ENCODE peak calls at places on chromosomes 5 and 9, in seven cellular contexts. F is MM.1S, N is GM23338, J is A549, E is thoracic aorta, H is epithelial cell of proximal tubule, Y is dorsolateral prefrontal cortex. V is an unnamed sample.

GRCh38 chr5:77843570-77844407 is 67.7 kb upstream of the TBCA start:
- DNase-seq in F (no peak), N (peak), J (no peak), E (no peak), H (no peak), Y (no peak), V (no peak)

GRCh38 chr9:137902646-137903045 is 25.1 kb downstream of the CACNA1B start:
- DNase-seq in F (no peak), N (no peak), J (no peak), E (no peak), H (no peak), Y (no peak), V (no peak)

GRCh38 chr5:3740546-3741371 is 145.1 kb downstream of the IRX1 start:
- DNase-seq in F (no peak), N (no peak), J (no peak), E (no peak), H (peak), Y (no peak), V (no peak)

GRCh38 chr5:30436718-30437117 is 756.8 kb upstream of the CDH6 start:
- DNase-seq in F (no peak), N (no peak), J (no peak), E (no peak), H (no peak), Y (no peak), V (no peak)

GRCh38 chr5:75640826-75641225 is 29.6 kb downstream of the ANKDD1B start:
- DNase-seq in F (no peak), N (no peak), J (no peak), E (no peak), H (no peak), Y (no peak), V (no peak)

GRCh38 chr9:127903557-127904475 is 4.4 kb upstream of the ST6GALNAC6 start:
- DNase-seq in F (no peak), N (peak), J (no peak), E (no peak), H (no peak), Y (no peak), V (peak)

GRCh38 chr5:177390363-177391300 is 6.4 kb downstream of the SLC34A1 start:
- DNase-seq in F (peak), N (peak), J (peak), E (no peak), H (no peak), Y (peak), V (peak)

GRCh38 chr9:121121582-121122087 is 46.9 kb downstream of the CNTRL start:
- DNase-seq in F (peak), N (peak), J (peak), E (peak), H (peak), Y (peak), V (peak)

GRCh38 chr5:59724482-59725392 is 168.8 kb downstream of the PDE4D start:
- DNase-seq in F (peak), N (peak), J (peak), E (no peak), H (no peak), Y (no peak), V (peak)

GRCh38 chr9:9556865-9557803 is 1055.7 kb downstream of the PTPRD start:
- DNase-seq in F (peak), N (peak), J (no peak), E (no peak), H (no peak), Y (no peak), V (no peak)

GRCh38 chr9:88651682-88652633 is 117.0 kb downstream of the NXNL2 start:
- DNase-seq in F (no peak), N (no peak), J (peak), E (peak), H (peak), Y (peak), V (no peak)

GRCh38 chr9:135343733-135344522 is 135.7 kb upstream of the PPP1R26 start:
- DNase-seq in F (peak), N (peak), J (peak), E (no peak), H (no peak), Y (peak), V (peak)

GRCh38 chr9:128175102-128175563 is 15.1 kb downstream of the BBLN start:
- DNase-seq in F (no peak), N (no peak), J (no peak), E (no peak), H (no peak), Y (no peak), V (no peak)

GRCh38 chr5:38433160-38433861 is 123.1 kb downstream of the LIFR start:
- DNase-seq in F (peak), N (no peak), J (no peak), E (no peak), H (no peak), Y (no peak), V (no peak)

GRCh38 chr5:124871299-124871698 is 124.9 kb upstream of the ZNF608 start:
- DNase-seq in F (no peak), N (no peak), J (no peak), E (no peak), H (no peak), Y (no peak), V (no peak)

GRCh38 chr5:8376478-8376877 is 507.5 kb downstream of the MTRR start:
- DNase-seq in F (no peak), N (no peak), J (no peak), E (no peak), H (no peak), Y (no peak), V (no peak)

GRCh38 chr5:115423541-115423940 is 121.0 kb downstream of the FEM1C start:
- DNase-seq in F (no peak), N (no peak), J (no peak), E (no peak), H (no peak), Y (no peak), V (no peak)

GRCh38 chr9:2116073-2116472 is 100.9 kb downstream of the SMARCA2 start:
- DNase-seq in F (no peak), N (peak), J (peak), E (no peak), H (no peak), Y (no peak), V (peak)

GRCh38 chr5:88957000-88957399 is 74.0 kb upstream of the MEF2C start:
- DNase-seq in F (no peak), N (no peak), J (no peak), E (no peak), H (no peak), Y (no peak), V (no peak)

GRCh38 chr5:142484821-142485387 is 160.1 kb upstream of the SPRY4 start:
- DNase-seq in F (no peak), N (no peak), J (no peak), E (no peak), H (no peak), Y (no peak), V (no peak)

GRCh38 chr5:176816043-176816745 is 5.8 kb downstream of the UNC5A start:
- DNase-seq in F (no peak), N (no peak), J (no peak), E (no peak), H (no peak), Y (no peak), V (no peak)

GRCh38 chr5:163402007-163402406 is 35.4 kb upstream of the CCNG1 start:
- DNase-seq in F (no peak), N (no peak), J (no peak), E (no peak), H (no peak), Y (no peak), V (no peak)

GRCh38 chr9:36138496-36138895 is 2.0 kb downstream of the GLIPR2 start:
- DNase-seq in F (no peak), N (no peak), J (no peak), E (no peak), H (no peak), Y (no peak), V (no peak)

GRCh38 chr9:129323376-129323998 is 145.4 kb upstream of the IER5L start:
- DNase-seq in F (no peak), N (no peak), J (no peak), E (no peak), H (no peak), Y (no peak), V (no peak)

GRCh38 chr5:78162253-78162862 is 132.1 kb downstream of the AP3B1 start:
- DNase-seq in F (peak), N (peak), J (peak), E (no peak), H (no peak), Y (no peak), V (peak)

GRCh38 chr9:121645003-121645402 is 6.4 kb upstream of the DAB2IP start:
- DNase-seq in F (no peak), N (no peak), J (no peak), E (no peak), H (no peak), Y (peak), V (no peak)

GRCh38 chr5:142817031-142817430 is 46.9 kb downstream of the ARHGAP26 start:
- DNase-seq in F (no peak), N (no peak), J (no peak), E (no peak), H (no peak), Y (no peak), V (no peak)

GRCh38 chr5:97388794-97389193 is 205.7 kb upstream of the RIOK2 start:
- DNase-seq in F (no peak), N (no peak), J (no peak), E (no peak), H (no peak), Y (no peak), V (no peak)

GRCh38 chr9:81686614-81687520 is 2.5 kb downstream of the TLE1 start:
- DNase-seq in F (peak), N (peak), J (peak), E (peak), H (no peak), Y (peak), V (peak)

GRCh38 chr5:172901012-172901780 is 58.0 kb upstream of the RPL26L1 start:
- DNase-seq in F (no peak), N (no peak), J (no peak), E (peak), H (peak), Y (no peak), V (no peak)

GRCh38 chr5:128579111-128579510 is 41.1 kb upstream of the FBN2 start:
- DNase-seq in F (no peak), N (no peak), J (peak), E (no peak), H (no peak), Y (no peak), V (no peak)

GRCh38 chr5:53246042-53246836 is 136.7 kb upstream of the MOCS2 start:
- DNase-seq in F (peak), N (no peak), J (no peak), E (no peak), H (no peak), Y (no peak), V (no peak)

GRCh38 chr5:173624276-173624675 is 7.8 kb upstream of the BOD1 start:
- DNase-seq in F (no peak), N (no peak), J (no peak), E (no peak), H (no peak), Y (no peak), V (no peak)

GRCh38 chr9:82810902-82811301 is 252.0 kb downstream of the RASEF start:
- DNase-seq in F (no peak), N (peak), J (no peak), E (no peak), H (peak), Y (no peak), V (no peak)

GRCh38 chr5:133990396-133990795 is 14.4 kb downstream of the VDAC1 start:
- DNase-seq in F (no peak), N (no peak), J (no peak), E (no peak), H (no peak), Y (no peak), V (no peak)

GRCh38 chr5:158851488-158851887 is 248.2 kb downstream of the EBF1 start:
- DNase-seq in F (no peak), N (no peak), J (no peak), E (no peak), H (no peak), Y (no peak), V (no peak)

GRCh38 chr5:169980418-169981053 is at the start of gene INSYN2B:
- DNase-seq in F (peak), N (peak), J (peak), E (no peak), H (peak), Y (peak), V (peak)

GRCh38 chr5:169974121-169974770 is 6.0 kb downstream of the INSYN2B start:
- DNase-seq in F (no peak), N (no peak), J (no peak), E (no peak), H (no peak), Y (no peak), V (no peak)

GRCh38 chr5:169978744-169979143 is 1.6 kb downstream of the INSYN2B start:
- DNase-seq in F (no peak), N (no peak), J (no peak), E (no peak), H (peak), Y (no peak), V (no peak)

GRCh38 chr5:169979871-169980270 is 424 bp downstream of the INSYN2B start:
- DNase-seq in F (no peak), N (peak), J (no peak), E (no peak), H (no peak), Y (no peak), V (no peak)
- H3K4me3 ChIP-seq in F (no peak), N (peak), J (peak), E (no peak), H (peak), Y (peak), V (no peak)

GRCh38 chr5:17882760-17883488 is 248.7 kb downstream of the TAF11L14 start:
- DNase-seq in F (no peak), N (peak), J (no peak), E (no peak), H (no peak), Y (no peak), V (no peak)
- TF ChIP-seq CTCF in F (no peak), N (peak), J (no peak), E (no peak), H (no peak), Y (no peak), V (no peak)

DNA sequence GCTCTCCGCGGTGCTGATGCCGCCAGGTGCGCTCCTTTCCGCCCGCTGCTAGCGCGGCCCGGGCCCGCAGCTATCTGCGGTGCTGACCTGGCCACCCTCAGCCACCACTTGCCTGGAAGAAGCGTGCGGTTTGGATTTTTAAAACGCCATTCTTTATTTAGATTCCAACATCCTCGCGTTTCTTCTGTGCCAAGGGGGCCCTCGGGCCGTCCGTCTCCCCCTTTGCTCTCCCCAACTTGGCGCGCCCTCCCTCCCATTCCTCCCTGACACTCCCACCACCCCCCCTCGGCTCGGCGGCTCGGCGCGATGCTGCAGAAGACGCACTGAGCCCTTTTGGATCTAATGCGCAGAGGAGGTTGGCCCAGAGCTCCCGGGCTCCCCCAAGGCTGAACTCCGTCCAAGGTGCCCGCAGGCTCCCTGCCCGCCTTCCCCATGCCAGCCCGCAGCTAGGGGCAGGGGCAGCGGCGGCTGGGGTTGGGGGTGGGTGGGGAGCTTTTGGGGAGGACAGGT is at the start of gene BARHL1:
- DNase-seq in F (no peak), N (no peak), J (no peak), E (no peak), H (no peak), Y (no peak), V (no peak)
- H3K4me3 ChIP-seq in F (peak), N (peak), J (peak), E (peak), H (no peak), Y (peak), V (no peak)

GRCh38 chr5:136058031-136058971 is 29.5 kb downstream of the TGFBI start:
- DNase-seq in F (no peak), N (peak), J (peak), E (peak), H (no peak), Y (no peak), V (no peak)

GRCh38 chr5:136061630-136062381 is 33.0 kb downstream of the TGFBI start:
- DNase-seq in F (no peak), N (no peak), J (no peak), E (no peak), H (no peak), Y (no peak), V (no peak)

GRCh38 chr5:136062563-136063274 is 33.9 kb downstream of the TGFBI start:
- DNase-seq in F (peak), N (peak), J (no peak), E (no peak), H (no peak), Y (no peak), V (peak)

GRCh38 chr5:136058972-136059354 is 30.2 kb downstream of the TGFBI start:
- DNase-seq in F (no peak), N (no peak), J (no peak), E (no peak), H (no peak), Y (no peak), V (no peak)

GRCh38 chr5:136060963-136061362 is 32.2 kb downstream of the TGFBI start:
- DNase-seq in F (no peak), N (no peak), J (no peak), E (no peak), H (no peak), Y (no peak), V (no peak)
- TF ChIP-seq CTCF in F (no peak), N (no peak), J (no peak), E (no peak), H (no peak), Y (no peak), V (no peak)

GRCh38 chr5:148401604-148402003 is 17.8 kb downstream of the FBXO38 start:
- DNase-seq in F (no peak), N (no peak), J (no peak), E (no peak), H (no peak), Y (no peak), V (no peak)

GRCh38 chr5:148398698-148399121 is 15.0 kb downstream of the FBXO38 start:
- DNase-seq in F (no peak), N (peak), J (no peak), E (no peak), H (no peak), Y (no peak), V (no peak)

GRCh38 chr5:148395031-148395430 is 11.3 kb downstream of the FBXO38 start:
- DNase-seq in F (no peak), N (no peak), J (no peak), E (no peak), H (no peak), Y (no peak), V (no peak)

GRCh38 chr5:148394587-148395019 is 10.8 kb downstream of the FBXO38 start:
- DNase-seq in F (no peak), N (no peak), J (no peak), E (no peak), H (no peak), Y (no peak), V (no peak)

GRCh38 chr5:148397968-148398595 is 14.3 kb downstream of the FBXO38 start:
- DNase-seq in F (no peak), N (peak), J (no peak), E (no peak), H (no peak), Y (no peak), V (no peak)
- H3K4me3 ChIP-seq in F (no peak), N (no peak), J (no peak), E (no peak), H (no peak), Y (no peak), V (no peak)

GRCh38 chr9:15707000-15707399 is 154.2 kb downstream of the CCDC171 start:
- DNase-seq in F (no peak), N (no peak), J (no peak), E (no peak), H (no peak), Y (no peak), V (no peak)
- TF ChIP-seq CTCF in F (no peak), N (no peak), J (no peak), E (no peak), H (no peak), Y (no peak), V (no peak)

DNA sequence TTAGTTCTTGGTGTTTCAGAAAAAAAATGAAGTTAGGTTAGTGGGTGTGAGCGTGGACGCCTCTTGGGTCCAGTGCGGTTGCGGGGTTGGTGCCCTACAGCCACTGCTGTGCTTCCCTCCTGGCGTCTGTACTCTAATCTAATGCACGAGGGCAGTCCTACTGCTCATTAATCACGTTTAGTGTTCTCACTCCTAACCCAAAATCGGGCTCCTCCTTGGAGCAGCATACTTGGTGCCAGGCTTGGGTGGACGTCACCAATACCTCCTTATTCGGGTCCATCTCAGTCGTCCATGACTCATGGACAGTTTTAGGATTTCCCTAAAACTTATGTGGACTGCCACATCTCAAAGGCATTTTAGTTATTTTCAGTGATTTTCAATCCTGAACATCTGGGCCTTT is 41.6 kb downstream of the TRIO start:
- DNase-seq in F (no peak), N (no peak), J (no peak), E (no peak), H (no peak), Y (no peak), V (no peak)
- H3K4me3 ChIP-seq in F (no peak), N (no peak), J (peak), E (peak), H (no peak), Y (no peak), V (no peak)

V was measured in GM12865.